ENCODE peak calls at places on chromosomes 1 and 21, in five cellular contexts. K is neuronal stem cell, E is H9, U is trophoblast cell, O is mesenchymal stem cell. N is an unnamed sample.

GRCh38 chr21:24217141-24217540 is 1390.1 kb downstream of the MRPL39 start:
- DNase-seq in O (no peak), U (no peak), K (no peak), E (no peak), N (no peak)

GRCh38 chr21:40689816-40690215 is 157.1 kb downstream of the DSCAM start:
- DNase-seq in O (no peak), U (no peak), K (no peak), E (no peak), N (no peak)

GRCh38 chr1:247294282-247294681 is 37.4 kb downstream of the ZNF496 start:
- DNase-seq in K (no peak), O (peak), U (no peak), E (no peak), N (no peak)

GRCh38 chr1:160096491-160097116 is 1.8 kb downstream of the IGSF8 start:
- DNase-seq in E (no peak), O (peak), K (no peak), U (peak), N (no peak)

GRCh38 chr1:27719286-27720251 is 6.2 kb upstream of the FAM76A start:
- DNase-seq in E (no peak), K (no peak), U (peak), O (peak), N (no peak)

GRCh38 chr1:209652121-209652742 is at the start of gene LAMB3:
- DNase-seq in K (no peak), U (peak), E (no peak), O (no peak), N (no peak)

GRCh38 chr1:19042675-19043578 is 86.5 kb upstream of the IFFO2 start:
- DNase-seq in U (no peak), E (peak), O (no peak), K (no peak), N (no peak)

GRCh38 chr1:93701619-93702018 is 20.0 kb upstream of the BCAR3 start:
- DNase-seq in E (peak), U (peak), K (no peak), O (peak), N (no peak)

DNA sequence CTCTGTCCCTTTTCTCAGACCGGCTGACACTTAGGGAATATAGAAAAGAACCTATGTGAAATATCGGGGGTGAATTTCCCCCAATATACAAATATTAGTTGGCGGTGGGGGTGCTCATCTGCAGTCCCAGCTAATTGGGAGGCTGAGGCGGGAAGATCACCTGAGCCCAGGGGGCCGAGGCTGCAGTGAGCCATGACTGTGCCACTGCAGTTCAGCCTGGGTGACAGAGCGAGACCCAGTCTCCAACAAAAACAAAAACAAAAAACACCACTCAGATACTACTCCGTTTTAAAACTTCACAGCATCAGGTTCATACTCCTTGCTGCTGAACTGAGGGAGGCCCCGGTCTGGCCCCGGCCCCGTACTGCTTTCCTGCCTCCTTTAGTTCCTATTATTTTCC is 5.9 kb upstream of the EXOSC10 start:
- DNase-seq in E (no peak), O (no peak), U (no peak), K (no peak), N (no peak)
- H2BK12ac ChIP-seq in E (no peak), O (no peak), U (no peak), K (no peak), N (no peak)

DNA sequence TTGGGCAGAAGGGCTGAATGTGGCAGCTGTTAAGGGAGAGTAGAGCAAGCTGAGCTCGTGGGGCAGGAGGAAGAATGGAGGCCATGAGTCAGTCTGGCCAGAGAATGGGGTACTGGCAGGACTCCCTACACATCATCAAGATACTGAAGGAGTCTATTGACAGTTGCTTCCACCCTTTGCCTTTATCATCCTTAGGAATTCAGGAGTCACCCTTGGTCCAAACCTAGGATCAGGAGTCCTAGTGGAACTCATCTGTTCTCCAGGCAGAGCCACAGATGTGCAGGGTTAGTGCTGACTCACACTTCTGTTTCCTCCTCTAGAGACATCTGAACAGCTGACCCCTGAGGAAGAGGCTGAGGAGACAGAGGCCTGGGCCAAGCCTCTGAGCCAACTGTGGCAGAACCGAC is 18.7 kb upstream of the ST3GAL3 start:
- DNase-seq in U (no peak), O (peak), E (no peak), K (no peak), N (no peak)
- H2BK5ac ChIP-seq in U (no peak), O (no peak), E (no peak), K (no peak), N (no peak)

GRCh38 chr1:26411624-26412074 is 1.0 kb downstream of the LIN28A start:
- DNase-seq in E (peak), O (no peak), K (no peak), U (no peak), N (peak)

GRCh38 chr1:26412180-26412840 is 1.7 kb downstream of the LIN28A start:
- DNase-seq in K (peak), U (no peak), E (peak), O (no peak), N (peak)

GRCh38 chr1:26410706-26411623 is at the start of gene LIN28A:
- DNase-seq in U (no peak), E (no peak), K (no peak), O (no peak), N (peak)

GRCh38 chr1:26409191-26409751 is 1.3 kb upstream of the LIN28A start:
- DNase-seq in E (peak), U (no peak), O (no peak), K (peak), N (no peak)

GRCh38 chr1:26413031-26413430 is 2.4 kb downstream of the LIN28A start:
- DNase-seq in K (no peak), U (no peak), O (no peak), E (no peak), N (no peak)
- H3K18ac ChIP-seq in K (no peak), U (peak), O (no peak), E (no peak), N (peak)

GRCh38 chr21:34271452-34271851 is 92.4 kb upstream of the KCNE2 start:
- DNase-seq in E (no peak), U (no peak), O (no peak), K (no peak), N (no peak)
- H2BK12ac ChIP-seq in E (no peak), U (no peak), O (no peak), K (no peak), N (no peak)

GRCh38 chr21:14384453-14384852 is 1.5 kb upstream of the HSPA13 start:
- DNase-seq in O (no peak), E (no peak), K (no peak), U (no peak), N (no peak)

GRCh38 chr21:14388282-14388681 is 5.3 kb upstream of the HSPA13 start:
- DNase-seq in E (no peak), O (no peak), K (no peak), U (no peak), N (no peak)

GRCh38 chr21:14382486-14382834 is 486 bp downstream of the HSPA13 start:
- DNase-seq in E (no peak), O (no peak), K (no peak), U (no peak), N (no peak)

GRCh38 chr21:14382835-14383595 is at the start of gene HSPA13:
- DNase-seq in E (peak), K (peak), O (peak), U (peak), N (peak)

GRCh38 chr21:14383596-14384210 is 757 bp upstream of the HSPA13 start:
- DNase-seq in E (no peak), O (no peak), K (peak), U (peak), N (no peak)
- H2BK5ac ChIP-seq in E (no peak), O (no peak), K (no peak), U (peak), N (peak)

DNA sequence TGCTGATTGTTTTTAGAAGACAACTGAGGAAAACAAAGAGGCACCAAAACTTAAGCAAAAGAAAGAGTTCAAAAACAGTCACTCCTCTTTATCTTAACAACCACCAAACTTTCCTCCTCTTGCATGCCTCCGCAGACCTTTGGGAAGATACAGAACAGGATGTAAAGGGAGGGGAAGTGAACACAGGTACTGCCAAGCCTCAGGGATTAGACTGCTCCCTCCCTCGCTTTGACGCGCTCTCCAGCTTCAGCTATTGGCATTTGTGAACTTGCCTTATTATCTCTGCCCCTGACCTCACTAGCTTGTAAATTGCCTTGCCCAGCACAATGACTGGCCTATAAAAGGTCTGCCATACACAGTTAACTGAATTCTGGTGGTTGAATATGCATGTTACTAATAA is 4.8 kb upstream of the SRP9 start:
- DNase-seq in O (no peak), E (no peak), U (no peak), K (no peak), N (no peak)
- H3K18ac ChIP-seq in O (no peak), E (no peak), U (no peak), K (no peak), N (no peak)

DNA sequence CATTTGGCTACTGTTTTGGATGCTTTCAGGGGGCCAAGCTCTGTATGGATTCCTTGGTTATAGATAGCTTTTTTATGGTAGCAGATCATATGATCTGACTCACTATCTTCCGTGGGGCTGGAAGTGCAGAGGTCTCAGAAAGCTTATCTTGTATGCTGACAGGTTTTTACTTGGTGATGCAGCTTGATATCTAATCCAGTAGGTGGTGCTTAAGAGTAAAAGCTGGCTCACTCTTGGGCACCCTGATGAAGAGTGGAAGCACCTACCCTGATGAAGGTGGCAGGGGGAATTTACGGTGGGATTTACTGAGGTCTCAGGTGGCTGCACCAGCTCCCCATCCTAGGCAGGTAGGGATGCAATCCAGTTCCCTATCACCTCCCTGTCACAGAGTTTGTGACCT is 151.2 kb downstream of the PTBP2 start:
- DNase-seq in O (no peak), U (no peak), E (peak), K (no peak), N (no peak)
- H2BK12ac ChIP-seq in O (no peak), U (no peak), E (no peak), K (no peak), N (no peak)

N was measured in H1.